ENCODE peak calls at places on chromosome 9, in five cellular contexts. L is transverse colon, W is breast epithelium, T is esophagus muscularis mucosa, A is heart left ventricle. M is an unnamed sample.

GRCh38 chr9:133832836-133833235 is 94.7 kb upstream of the SARDH start:
- DNase-seq in T (no peak), L (no peak), W (no peak), A (no peak), M (no peak)

GRCh38 chr9:112361602-112362001 is 18.3 kb upstream of the HSDL2 start:
- DNase-seq in A (no peak), T (no peak), W (no peak), L (no peak), M (no peak)

GRCh38 chr9:96161819-96162218 is 140.2 kb downstream of the HSD17B3 start:
- DNase-seq in A (no peak), L (no peak), W (no peak), T (no peak), M (no peak)

GRCh38 chr9:11233693-11234092 is 620.9 kb upstream of the PTPRD start:
- DNase-seq in W (no peak), L (no peak), T (no peak), A (no peak), M (no peak)

GRCh38 chr9:131633491-131634031 is 88.2 kb downstream of the PRRT1B start:
- DNase-seq in L (no peak), T (no peak), W (peak; percentile 58), A (no peak), M (no peak)

GRCh38 chr9:112041536-112042243 is 133.4 kb downstream of the SUSD1 start:
- DNase-seq in L (no peak), A (peak; percentile 77), W (no peak), T (no peak), M (no peak)

GRCh38 chr9:20319641-20320337 is 302.5 kb downstream of the MLLT3 start:
- DNase-seq in L (no peak), A (no peak), T (peak; percentile 86), W (no peak), M (no peak)

GRCh38 chr9:96618209-96619108 is 1.2 kb downstream of the CDC14B start:
- DNase-seq in A (peak; percentile 77), T (peak; percentile 91), L (peak; percentile 46), W (no peak), M (no peak)

GRCh38 chr9:115198018-115198417 is 80.1 kb upstream of the TNC start:
- DNase-seq in A (peak; percentile 79), T (no peak), L (peak; percentile 38), W (no peak), M (no peak)

GRCh38 chr9:113410207-113411158 is at the start of the genes C9orf43 and POLE3:
- DNase-seq in W (peak; percentile 93), L (peak; percentile 95), T (peak; percentile 99), A (peak; percentile 95), M (peak; percentile 86)
- TF ChIP-seq POLR2A in W (peak; percentile 45), L (peak; percentile 60), T (no peak), A (no peak), M (peak; percentile 73)

DNA sequence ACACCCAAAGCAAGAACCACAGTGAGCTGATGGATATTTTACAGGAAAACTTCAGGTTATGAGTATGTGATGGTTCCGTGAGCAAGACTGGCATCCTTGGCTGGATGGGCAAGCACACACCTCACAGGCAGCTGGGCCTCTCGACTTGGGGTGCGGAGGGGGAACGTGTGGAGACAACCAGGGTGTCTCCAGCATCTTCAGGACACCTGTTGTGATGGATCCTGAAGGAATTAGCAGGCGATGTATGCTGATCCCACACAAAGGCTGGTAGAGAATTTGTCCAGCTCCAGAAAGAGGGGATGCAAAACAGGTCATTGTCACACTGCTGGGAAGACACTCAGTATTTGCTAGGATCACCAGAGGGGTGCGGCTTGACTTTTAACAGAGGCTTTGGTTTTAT is 42.7 kb downstream of the SECISBP2 start:
- DNase-seq in L (no peak), W (no peak), A (no peak), T (no peak), M (no peak)
- TF ChIP-seq POLR2A in L (no peak), W (no peak), A (no peak), T (no peak), M (no peak)

GRCh38 chr9:99104459-99105151 is at the start of gene TGFBR1:
- DNase-seq in W (peak; percentile 86), T (peak; percentile 95), A (peak; percentile 96), L (peak; percentile 94), M (peak; percentile 63)
- TF ChIP-seq POLR2A in W (no peak), T (peak; percentile 37), A (peak; percentile 72), L (peak; percentile 42), M (peak; percentile 86)

DNA sequence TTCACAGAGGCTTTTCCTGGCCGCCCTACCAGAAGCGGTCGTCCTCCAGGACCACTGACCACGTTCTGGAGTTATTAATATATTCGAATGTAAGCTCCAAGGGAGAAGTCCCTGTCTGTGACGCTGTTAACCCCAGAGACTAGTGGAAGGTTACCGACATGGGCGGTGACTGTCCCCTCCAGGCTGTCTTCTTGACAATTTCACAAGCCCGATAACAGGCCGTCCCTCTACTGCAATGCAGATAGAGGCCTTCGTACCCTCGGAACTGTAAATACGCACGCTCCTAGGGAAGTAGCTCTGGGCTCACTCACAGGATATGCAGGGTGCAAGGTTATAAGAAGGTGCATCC is 644 bp upstream of the RFK start:
- DNase-seq in T (no peak), A (peak; percentile 71), L (peak; percentile 68), W (no peak), M (no peak)
- TF ChIP-seq POLR2A in T (no peak), A (no peak), L (no peak), W (no peak), M (no peak)

DNA sequence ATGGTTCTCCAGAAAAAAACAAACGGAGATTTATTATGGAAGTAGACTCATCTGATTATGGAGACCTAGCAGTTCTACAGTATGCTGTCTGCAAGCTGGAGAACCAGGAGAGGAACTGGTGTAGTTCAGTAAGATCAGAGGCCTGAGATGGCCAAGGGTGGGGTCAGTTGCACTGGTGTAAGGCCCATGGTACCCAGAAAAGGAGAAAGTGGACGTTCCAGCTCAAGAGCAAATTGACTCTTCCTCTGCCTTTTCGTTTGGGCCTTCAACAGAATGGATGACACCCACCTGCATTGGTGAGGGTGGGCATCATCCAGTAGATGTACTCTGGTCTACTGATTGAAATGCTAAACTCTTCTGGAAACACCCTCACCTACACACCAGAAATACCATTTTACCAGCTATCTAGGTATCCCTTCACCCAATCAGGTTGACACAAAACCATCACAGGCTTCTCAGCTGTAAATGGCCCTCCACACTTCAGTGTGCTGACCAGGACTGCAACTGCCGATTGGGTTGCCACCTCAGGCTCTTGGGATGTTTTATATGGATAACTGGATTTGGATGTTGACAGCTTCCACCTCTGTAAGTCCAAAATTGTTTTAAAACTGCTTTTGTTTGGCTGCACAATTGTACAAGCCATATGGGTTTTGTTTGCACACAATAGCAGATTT is 51.2 kb downstream of the RAD23B start:
- DNase-seq in W (no peak), A (no peak), T (no peak), L (no peak), M (no peak)
- TF ChIP-seq POLR2A in W (no peak), A (no peak), T (no peak), L (no peak), M (no peak)

GRCh38 chr9:2043243-2043642 is 28.1 kb downstream of the SMARCA2 start:
- DNase-seq in A (no peak), W (no peak), T (no peak), L (no peak), M (no peak)
- TF ChIP-seq POLR2A in A (no peak), W (no peak), T (no peak), L (no peak), M (no peak)

DNA sequence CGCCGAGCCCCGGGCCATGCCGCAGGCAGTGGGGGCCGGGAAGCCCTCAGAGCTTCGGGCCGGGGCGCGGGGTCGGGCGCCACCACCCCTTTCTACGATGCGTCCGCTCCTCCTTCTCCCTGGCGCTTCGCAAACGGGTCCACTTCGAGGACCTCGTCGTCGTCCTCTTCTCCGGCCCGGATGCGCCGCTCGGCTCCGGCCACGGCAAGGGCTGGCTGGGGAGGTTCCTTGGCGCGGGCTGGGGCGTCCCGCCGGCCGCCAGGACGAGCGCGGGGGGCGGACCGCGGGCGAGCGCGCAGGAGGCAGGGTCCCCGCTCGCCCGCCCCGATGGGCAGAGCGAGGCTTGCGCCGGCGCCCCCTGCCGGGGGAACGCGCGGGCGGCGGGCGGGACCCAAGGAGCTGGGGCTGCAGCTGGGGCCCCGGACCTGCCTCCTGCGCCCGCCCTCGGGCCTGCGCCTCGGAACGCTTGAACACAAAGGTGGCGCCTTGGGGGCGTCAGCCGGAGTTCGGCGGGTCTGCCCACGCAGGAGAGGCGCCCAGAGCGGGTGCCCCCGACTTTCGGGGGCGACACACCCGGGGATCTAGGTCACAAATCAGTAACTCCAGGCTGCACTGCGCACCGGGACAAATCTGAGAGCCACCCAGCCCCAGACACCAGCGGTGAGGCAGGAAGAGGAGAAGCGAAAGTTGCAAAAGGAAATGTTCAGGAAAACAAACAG is at the start of gene ROR2:
- DNase-seq in W (peak; percentile 39), L (peak; percentile 75), A (peak; percentile 42), T (no peak), M (no peak)
- TF ChIP-seq POLR2A in W (no peak), L (no peak), A (no peak), T (no peak), M (peak; percentile 54)

GRCh38 chr9:136665111-136665703 is 2.5 kb downstream of the EGFL7 start:
- DNase-seq in T (no peak), L (no peak), A (no peak), W (no peak), M (no peak)

GRCh38 chr9:136663311-136663679 is 579 bp downstream of the EGFL7 start:
- DNase-seq in W (no peak), T (no peak), A (no peak), L (no peak), M (no peak)

GRCh38 chr9:136664799-136665082 is 2.0 kb downstream of the EGFL7 start:
- DNase-seq in L (no peak), T (no peak), W (no peak), A (no peak), M (no peak)

GRCh38 chr9:136662656-136663310 is at the start of gene EGFL7:
- DNase-seq in W (no peak), A (peak; percentile 88), L (no peak), T (no peak), M (no peak)

DNA sequence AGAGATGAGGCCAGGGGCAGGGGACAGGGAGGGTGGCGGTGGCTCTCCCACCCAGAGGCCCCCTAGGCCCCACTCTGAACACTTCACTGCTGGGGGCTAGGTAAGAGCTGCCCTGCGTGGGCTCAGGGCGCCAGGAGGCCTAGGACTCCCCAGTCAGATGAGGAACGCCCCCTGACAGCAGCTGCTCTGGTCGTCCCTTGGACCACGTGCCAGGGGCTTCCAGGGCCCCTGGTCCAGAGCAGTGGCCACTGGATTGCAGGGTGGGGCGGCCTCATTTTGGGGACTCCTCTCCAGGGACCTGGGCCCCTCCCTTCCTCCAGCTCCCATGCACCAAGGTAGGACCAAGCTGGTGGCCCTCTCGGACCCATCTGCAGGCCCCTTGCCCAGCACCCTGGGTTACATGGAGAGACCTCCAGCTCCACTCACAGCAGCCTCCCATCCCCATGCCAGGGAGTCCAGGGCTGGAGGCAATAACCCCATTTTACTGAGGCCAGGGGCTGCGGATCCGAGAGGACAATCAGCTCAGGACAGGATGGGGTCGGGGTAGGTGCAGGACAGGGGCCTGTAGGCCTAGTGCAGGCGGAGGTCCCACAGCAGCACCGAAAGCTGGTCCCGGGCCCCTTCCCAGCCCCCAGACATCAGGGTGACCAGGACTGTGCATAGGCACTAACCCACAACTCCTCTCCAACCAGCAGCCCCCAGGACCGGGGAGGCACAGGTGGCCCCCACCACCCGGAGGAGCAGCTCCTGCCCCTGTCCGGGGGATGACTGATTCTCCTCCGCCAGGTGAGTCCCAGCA is 1.5 kb downstream of the EGFL7 start:
- DNase-seq in T (no peak), W (no peak), A (no peak), L (no peak), M (no peak)
- TF ChIP-seq POLR2A in T (no peak), W (no peak), A (no peak), L (no peak), M (no peak)

M was measured in esophagus squamous epithelium.